ENCODE peak calls at places on chromosome 22, in nine cellular contexts. S is A549, I is HCT116, Z is Panc1, B is HL-60, P is GM23338, X is HepG2, F is GM12878, Y is K562. W is an unnamed sample.

GRCh38 chr22:35314161-35314942 is 14.7 kb downstream of the TOM1 start:
- DNase-seq in X (no peak), P (peak; percentile 51), S (no peak), B (no peak), F (no peak), I (no peak), Z (no peak), Y (no peak), W (no peak)

GRCh38 chr22:43109921-43110443 is 568 bp upstream of the BIK start:
- DNase-seq in F (no peak), Z (no peak), I (no peak), B (no peak), P (peak; percentile 55), X (no peak), S (no peak), Y (peak; percentile 32), W (no peak)

GRCh38 chr22:50485221-50486131 is 1.2 kb upstream of the MIOX start:
- DNase-seq in B (no peak), I (no peak), X (peak; percentile 35), F (no peak), P (no peak), Z (no peak), S (no peak), Y (no peak), W (no peak)

GRCh38 chr22:17802411-17802810 is 28.1 kb upstream of the BID start:
- DNase-seq in X (no peak), I (no peak), F (no peak), Z (no peak), S (no peak), Y (peak; percentile 59), P (no peak), B (no peak), W (no peak)

GRCh38 chr22:41976070-41976901 is 7.0 kb downstream of the SEPTIN3 start:
- DNase-seq in Z (no peak), B (peak; percentile 13), Y (peak; percentile 72), F (no peak), X (no peak), I (no peak), S (no peak), P (peak; percentile 61), W (peak; percentile 84)

GRCh38 chr22:49793296-49793695 is 34.4 kb downstream of the BRD1 start:
- DNase-seq in X (no peak), B (no peak), Z (no peak), Y (no peak), P (no peak), S (no peak), F (no peak), I (no peak), W (peak; percentile 76)

GRCh38 chr22:29071261-29072045 is 1.4 kb upstream of the KREMEN1 start:
- DNase-seq in S (no peak), F (no peak), B (peak; percentile 31), Y (no peak), Z (no peak), X (peak; percentile 71), P (peak; percentile 91), I (no peak), W (no peak)

GRCh38 chr22:36457688-36458450 is 23.6 kb downstream of the TXN2 start:
- DNase-seq in X (no peak), B (no peak), F (no peak), S (no peak), P (no peak), Y (no peak), I (no peak), Z (no peak), W (no peak)

GRCh38 chr22:50474711-50475651 is at the start of gene SBF1:
- DNase-seq in Y (peak; percentile 97), X (peak; percentile 79), F (peak; percentile 43), S (peak; percentile 86), P (peak; percentile 97), B (peak; percentile 81), Z (no peak), I (peak; percentile 78), W (peak; percentile 100)

GRCh38 chr22:38751422-38752346 is 4.1 kb downstream of the SUN2 start:
- DNase-seq in I (no peak), S (no peak), Y (no peak), X (no peak), Z (no peak), P (no peak), B (peak; percentile 93), F (peak; percentile 65), W (no peak)

GRCh38 chr22:24951942-24952836 is at the start of gene KIAA1671:
- DNase-seq in S (peak; percentile 71), Y (peak; percentile 96), Z (no peak), F (no peak), B (peak; percentile 63), P (peak; percentile 96), I (peak; percentile 53), X (peak; percentile 86), W (peak; percentile 99)

GRCh38 chr22:27430799-27431480 is 370.6 kb downstream of the MN1 start:
- DNase-seq in Y (no peak), X (no peak), S (no peak), Z (no peak), B (no peak), F (no peak), P (no peak), I (no peak), W (no peak)

GRCh38 chr22:46432164-46433068 is 96.9 kb downstream of the TRMU start:
- DNase-seq in Y (no peak), B (peak; percentile 8), F (no peak), S (no peak), I (no peak), Z (no peak), X (no peak), P (no peak), W (no peak)

GRCh38 chr22:42925598-42925997 is 68.5 kb upstream of the ARFGAP3 start:
- DNase-seq in I (no peak), Z (no peak), F (no peak), B (peak; percentile 87), P (no peak), Y (no peak), X (no peak), S (no peak), W (no peak)

GRCh38 chr22:43088616-43088978 is 594 bp downstream of the TTLL1 start:
- DNase-seq in F (no peak), Z (no peak), I (no peak), P (no peak), Y (no peak), S (no peak), B (no peak), X (no peak), W (peak; percentile 23)

GRCh38 chr22:38921801-38922200 is 35.6 kb upstream of the APOBEC3A start:
- DNase-seq in F (no peak), X (peak; percentile 44), S (no peak), B (no peak), P (no peak), Y (no peak), Z (no peak), I (no peak), W (no peak)

GRCh38 chr22:46660604-46661201 is 40.5 kb downstream of the GRAMD4 start:
- DNase-seq in I (no peak), S (no peak), Z (no peak), F (no peak), B (no peak), X (peak; percentile 41), Y (no peak), P (peak; percentile 53), W (peak; percentile 93)

GRCh38 chr22:30424471-30425326 is 869 bp upstream of the MTFP1 start:
- DNase-seq in Y (no peak), F (no peak), X (no peak), B (peak; percentile 20), P (peak; percentile 48), Z (no peak), I (no peak), S (no peak), W (no peak)
- TF ChIP-seq REST in Y (no peak), F (no peak), X (no peak), B (no peak), P (no peak), Z (no peak), I (no peak), S (no peak), W (no peak)

GRCh38 chr22:44963055-44963454 is 46.8 kb downstream of the PHF21B start:
- DNase-seq in P (no peak), Z (no peak), Y (no peak), F (no peak), B (no peak), X (no peak), S (no peak), I (no peak), W (no peak)

GRCh38 chr22:44968736-44969135 is 41.1 kb downstream of the PHF21B start:
- DNase-seq in I (no peak), P (peak; percentile 64), Y (peak; percentile 15), B (no peak), X (no peak), S (no peak), Z (no peak), F (no peak), W (no peak)

GRCh38 chr22:44965171-44965570 is 44.6 kb downstream of the PHF21B start:
- DNase-seq in Z (no peak), I (no peak), S (no peak), X (no peak), B (no peak), Y (no peak), F (no peak), P (no peak), W (no peak)

GRCh38 chr22:44963832-44964721 is 45.7 kb downstream of the PHF21B start:
- DNase-seq in P (no peak), I (no peak), Z (no peak), X (no peak), S (no peak), B (no peak), Y (no peak), F (no peak), W (peak; percentile 52)

GRCh38 chr22:44964722-44965078 is 45.1 kb downstream of the PHF21B start:
- DNase-seq in S (no peak), I (no peak), Y (no peak), P (no peak), Z (no peak), B (no peak), X (no peak), F (no peak), W (no peak)
- TF ChIP-seq REST in S (no peak), I (no peak), Y (no peak), P (no peak), Z (no peak), B (no peak), X (no peak), F (no peak), W (no peak)

DNA sequence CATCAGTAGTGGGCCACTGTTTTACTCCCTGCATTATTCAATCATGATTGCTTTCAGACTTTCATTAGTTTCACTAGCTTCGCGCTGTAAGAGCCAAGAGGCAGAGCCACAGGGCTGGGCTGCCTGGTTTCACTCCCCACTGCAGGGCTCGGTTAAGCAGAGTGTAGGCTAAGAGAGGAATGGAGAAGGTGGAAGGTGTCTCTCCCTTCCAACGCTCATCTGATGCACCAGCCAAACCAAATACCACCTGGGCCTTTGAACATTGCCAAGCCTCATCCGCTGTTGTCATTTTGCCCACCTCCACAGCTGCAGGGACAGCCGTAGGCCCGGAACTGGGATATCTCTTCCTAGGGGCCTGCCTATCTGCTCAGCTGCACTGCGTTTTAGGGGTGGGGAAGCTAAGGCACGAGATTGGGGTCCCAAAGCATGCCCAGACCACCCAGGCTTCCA is 480 bp upstream of the SMARCB1 start:
- DNase-seq in S (no peak), F (no peak), Z (no peak), B (no peak), X (no peak), Y (no peak), P (no peak), I (no peak), W (peak; percentile 27)
- TF ChIP-seq REST in S (no peak), F (no peak), Z (no peak), B (no peak), X (no peak), Y (no peak), P (no peak), I (no peak), W (no peak)

GRCh38 chr22:48756146-48757111 is 1071.2 kb downstream of the BRD1 start:
- DNase-seq in I (no peak), B (no peak), F (no peak), X (no peak), Z (no peak), P (no peak), Y (no peak), S (no peak), W (no peak)
- TF ChIP-seq REST in I (no peak), B (no peak), F (no peak), X (no peak), Z (no peak), P (no peak), Y (no peak), S (no peak), W (no peak)

W was measured in SK-N-SH.